ENCODE peak calls at places on chromosomes 4 and X, in seven cellular contexts. Z is HepG2; J is lower leg skin; X is stimulated activated naive B cell treated with anti-CD40 and anti-IgM and Interleukin-4, amounts not matched to agents 10 μg/mL and 1 μg/mL and 100 μg/mL, for 72 hours; S is Kasumi-1; V is activated T-cell treated with anti-CD3 and anti-CD28 coated beads, Interleukin-2, amount 50 U/mL, for 4 hours; E is hippocampal formation. B is an unnamed sample.
A peak's percentile ranks its signal among the peaks of the same experiment; 100 is the strongest.

GRCh38 chr4:168480991-168481588 is 798 bp upstream of the DDX60L start:
- DNase-seq in J (no peak), Z (peak; percentile 7), V (peak; percentile 23), E (peak; percentile 46), S (peak; percentile 92), X (peak; percentile 26), B (peak; percentile 58)

GRCh38 chrX:109732319-109732779 is 708 bp downstream of the ACSL4 start:
- DNase-seq in S (peak; percentile 48), E (no peak), V (peak; percentile 7), X (no peak), Z (no peak), J (no peak), B (peak; percentile 26)

GRCh38 chrX:37350034-37350365 is 836 bp downstream of the PRRG1 start:
- DNase-seq in V (no peak), Z (peak; percentile 13), S (no peak), J (no peak), E (no peak), X (no peak), B (peak; percentile 14)

GRCh38 chr4:122873752-122874151 is 47.1 kb downstream of the FGF2 start:
- DNase-seq in Z (no peak), S (no peak), J (no peak), E (no peak), V (no peak), X (no peak), B (peak; percentile 10)

GRCh38 chrX:67601771-67602170 is 58.0 kb downstream of the AR start:
- DNase-seq in S (no peak), V (no peak), E (no peak), J (no peak), X (no peak), Z (no peak), B (no peak)

GRCh38 chr4:73726000-73726399 is 14.4 kb upstream of the CXCL8 start:
- DNase-seq in Z (no peak), X (no peak), V (no peak), E (no peak), J (no peak), S (peak; percentile 14), B (peak; percentile 71)

GRCh38 chr4:40289366-40290188 is 45.6 kb upstream of the CHRNA9 start:
- DNase-seq in J (no peak), S (peak; percentile 64), Z (no peak), E (no peak), X (peak; percentile 66), V (no peak), B (no peak)

GRCh38 chr4:10106421-10107039 is 10.1 kb downstream of the WDR1 start:
- DNase-seq in Z (no peak), X (peak; percentile 28), S (peak; percentile 3), J (peak; percentile 93), V (peak; percentile 74), E (peak; percentile 34), B (peak; percentile 98)

GRCh38 chr4:183636488-183636887 is 22.5 kb downstream of the RWDD4 start:
- DNase-seq in S (no peak), E (no peak), Z (no peak), V (no peak), X (no peak), J (no peak), B (no peak)

GRCh38 chr4:159541143-159541542 is 438.3 kb downstream of the RAPGEF2 start:
- DNase-seq in V (no peak), X (no peak), E (no peak), Z (no peak), J (no peak), S (no peak), B (no peak)

GRCh38 chr4:111208970-111209369 is 586.1 kb upstream of the PITX2 start:
- DNase-seq in X (no peak), S (no peak), V (no peak), J (no peak), E (no peak), Z (no peak), B (no peak)

GRCh38 chr4:176885224-176885623 is 92.5 kb upstream of the VEGFC start:
- DNase-seq in E (no peak), Z (no peak), S (no peak), X (no peak), J (no peak), V (no peak), B (no peak)

GRCh38 chr4:173214661-173215060 is 46.0 kb downstream of the GALNT7 start:
- DNase-seq in E (no peak), Z (no peak), S (no peak), J (no peak), X (no peak), V (no peak), B (no peak)

GRCh38 chrX:49276207-49276606 is 6.6 kb downstream of the PPP1R3F start:
- DNase-seq in J (no peak), V (no peak), Z (no peak), X (no peak), S (no peak), E (no peak), B (no peak)

GRCh38 chrX:121853762-121854613 is 806.6 kb downstream of the GLUD2 start:
- DNase-seq in S (no peak), X (no peak), V (no peak), E (no peak), Z (no peak), J (peak; percentile 59), B (no peak)

GRCh38 chrX:34764842-34765241 is 107.8 kb upstream of the TMEM47 start:
- DNase-seq in Z (no peak), V (no peak), S (no peak), J (no peak), X (no peak), E (no peak), B (no peak)

GRCh38 chr4:26751004-26751403 is 109.6 kb upstream of the STIM2 start:
- DNase-seq in Z (peak; percentile 21), V (no peak), J (no peak), X (no peak), E (no peak), S (peak; percentile 46), B (no peak)

GRCh38 chrX:153646620-153647373 is at the start of gene DUSP9:
- DNase-seq in S (peak; percentile 4), E (no peak), X (no peak), Z (peak; percentile 83), J (peak; percentile 60), V (peak; percentile 9), B (no peak)

GRCh38 chr4:42331914-42332368 is 65.3 kb upstream of the SHISA3 start:
- DNase-seq in S (no peak), J (no peak), E (no peak), Z (no peak), X (no peak), V (no peak), B (peak; percentile 35)

GRCh38 chr4:70183168-70183939 is 12.2 kb upstream of the ODAM start:
- DNase-seq in V (no peak), S (peak; percentile 72), E (no peak), X (no peak), Z (peak; percentile 75), J (no peak), B (peak; percentile 1)

GRCh38 chr4:38310446-38311043 is 350.3 kb downstream of the PTTG2 start:
- DNase-seq in E (no peak), Z (no peak), J (no peak), S (no peak), X (peak; percentile 77), V (peak; percentile 34), B (no peak)

GRCh38 chr4:119184128-119184527 is 28.4 kb upstream of the USP53 start:
- DNase-seq in E (no peak), X (no peak), Z (no peak), V (no peak), S (no peak), J (no peak), B (no peak)

GRCh38 chr4:82551734-82552133 is 10.1 kb downstream of the TMEM150C start:
- DNase-seq in Z (no peak), S (no peak), E (no peak), V (no peak), X (no peak), J (no peak), B (no peak)

GRCh38 chr4:8199594-8200301 is 658 bp downstream of the SH3TC1 start:
- DNase-seq in V (no peak), E (no peak), J (no peak), Z (no peak), S (no peak), X (no peak), B (no peak)

GRCh38 chrX:128781506-128781905 is 729.3 kb upstream of the ACTRT1 start:
- DNase-seq in E (no peak), J (no peak), X (peak; percentile 1), V (no peak), Z (peak; percentile 34), S (peak; percentile 32), B (peak; percentile 2)

GRCh38 chr4:4791299-4791798 is 68.1 kb upstream of the MSX1 start:
- DNase-seq in E (no peak), Z (no peak), X (no peak), V (no peak), J (no peak), S (no peak), B (no peak)

GRCh38 chrX:124690495-124690894 is 344.1 kb downstream of the SH2D1A start:
- DNase-seq in E (no peak), Z (no peak), J (no peak), X (no peak), V (no peak), S (no peak), B (no peak)

GRCh38 chr4:89299153-89299789 is 8.3 kb downstream of the GPRIN3 start:
- DNase-seq in E (no peak), X (no peak), S (no peak), J (no peak), V (no peak), Z (no peak), B (no peak)

GRCh38 chrX:102546818-102547493 is 30.4 kb upstream of the TMSB15A start:
- DNase-seq in X (no peak), S (no peak), E (no peak), J (no peak), V (no peak), Z (no peak), B (peak; percentile 5)

GRCh38 chr4:172481802-172482508 is 668.8 kb downstream of the GALNTL6 start:
- DNase-seq in S (no peak), Z (no peak), J (no peak), E (no peak), X (no peak), V (no peak), B (no peak)

GRCh38 chr4:121030711-121031110 is 41.6 kb downstream of the NDNF start:
- DNase-seq in X (no peak), E (no peak), V (no peak), S (no peak), J (no peak), Z (no peak), B (no peak)

GRCh38 chrX:1661048-1661921 is 46.4 kb downstream of the ASMT start:
- DNase-seq in V (peak; percentile 59), S (no peak), Z (peak; percentile 13), E (no peak), X (peak; percentile 80), J (peak; percentile 29), B (no peak)

GRCh38 chrX:103710609-103711008 is at the start of gene TMEM31:
- DNase-seq in E (no peak), J (no peak), V (no peak), X (no peak), S (no peak), Z (no peak), B (no peak)

GRCh38 chr4:1045595-1046201 is 34.3 kb downstream of the FGFRL1 start:
- DNase-seq in Z (no peak), V (no peak), S (no peak), J (no peak), E (no peak), X (no peak), B (no peak)

GRCh38 chr4:66331761-66332160 is 661.5 kb upstream of the EPHA5 start:
- DNase-seq in S (no peak), E (no peak), X (no peak), V (no peak), Z (no peak), J (no peak), B (no peak)

GRCh38 chr4:110622841-110623709 is at the start of gene PITX2:
- DNase-seq in S (no peak), Z (no peak), X (peak; percentile 28), J (peak; percentile 97), V (no peak), E (no peak), B (peak; percentile 99)